ENCODE peak calls at places on chromosome 19, in eight cellular contexts. One of them, this sample, is unnamed.

GRCh38 chr19:45632468-45633196 is 6.6 kb downstream of the EML2 start:
- DNase-seq in fibroblast of mammary gland: peak; percentile 84
- DNase-seq in activated T-cell treated with anti-CD3 and anti-CD28 coated beads for 1 hour: no peak
- DNase-seq in A172: peak; percentile 81
- DNase-seq in mammary epithelial cell: peak; percentile 98
- DNase-seq in GM23248: peak; percentile 95
- DNase-seq in aorta: peak; percentile 91
- DNase-seq in T-cell: no peak
- DNase-seq in this sample: peak; percentile 97

GRCh38 chr19:29679598-29680210 is 14.4 kb downstream of the PLEKHF1 start:
- DNase-seq in activated T-cell treated with anti-CD3 and anti-CD28 coated beads for 1 hour: no peak
- DNase-seq in A172: no peak
- DNase-seq in mammary epithelial cell: no peak
- DNase-seq in T-cell: no peak
- DNase-seq in GM23248: no peak
- DNase-seq in fibroblast of mammary gland: no peak
- DNase-seq in aorta: peak; percentile 28
- DNase-seq in this sample: no peak

GRCh38 chr19:56317749-56318148 is 3.1 kb upstream of the ZSCAN5A start:
- DNase-seq in mammary epithelial cell: peak; percentile 6
- DNase-seq in fibroblast of mammary gland: no peak
- DNase-seq in activated T-cell treated with anti-CD3 and anti-CD28 coated beads for 1 hour: no peak
- DNase-seq in A172: no peak
- DNase-seq in aorta: no peak
- DNase-seq in GM23248: no peak
- DNase-seq in T-cell: no peak
- DNase-seq in this sample: no peak

GRCh38 chr19:7287716-7288115 is 6.5 kb downstream of the INSR start:
- DNase-seq in A172: no peak
- DNase-seq in mammary epithelial cell: no peak
- DNase-seq in GM23248: no peak
- DNase-seq in activated T-cell treated with anti-CD3 and anti-CD28 coated beads for 1 hour: no peak
- DNase-seq in aorta: no peak
- DNase-seq in T-cell: no peak
- DNase-seq in fibroblast of mammary gland: no peak
- DNase-seq in this sample: no peak

GRCh38 chr19:8910775-8911414 is 78.7 kb downstream of the MBD3L1 start:
- DNase-seq in mammary epithelial cell: no peak
- DNase-seq in activated T-cell treated with anti-CD3 and anti-CD28 coated beads for 1 hour: no peak
- DNase-seq in fibroblast of mammary gland: no peak
- DNase-seq in A172: no peak
- DNase-seq in GM23248: no peak
- DNase-seq in T-cell: no peak
- DNase-seq in aorta: no peak
- DNase-seq in this sample: no peak

GRCh38 chr19:6668696-6669095 is 1.3 kb downstream of the TNFSF14 start:
- DNase-seq in fibroblast of mammary gland: no peak
- DNase-seq in activated T-cell treated with anti-CD3 and anti-CD28 coated beads for 1 hour: no peak
- DNase-seq in A172: no peak
- DNase-seq in aorta: no peak
- DNase-seq in T-cell: no peak
- DNase-seq in mammary epithelial cell: no peak
- DNase-seq in GM23248: no peak
- DNase-seq in this sample: no peak

GRCh38 chr19:14146789-14147216 is 10.4 kb upstream of the ASF1B start:
- DNase-seq in fibroblast of mammary gland: peak; percentile 80
- DNase-seq in A172: no peak
- DNase-seq in mammary epithelial cell: peak; percentile 75
- DNase-seq in aorta: no peak
- DNase-seq in T-cell: no peak
- DNase-seq in activated T-cell treated with anti-CD3 and anti-CD28 coated beads for 1 hour: no peak
- DNase-seq in GM23248: peak; percentile 96
- DNase-seq in this sample: peak; percentile 70

GRCh38 chr19:34317311-34317927 is 47.6 kb upstream of the GPI start:
- DNase-seq in T-cell: peak; percentile 12
- DNase-seq in fibroblast of mammary gland: peak; percentile 41
- DNase-seq in activated T-cell treated with anti-CD3 and anti-CD28 coated beads for 1 hour: no peak
- DNase-seq in aorta: no peak
- DNase-seq in GM23248: peak; percentile 47
- DNase-seq in A172: peak; percentile 38
- DNase-seq in mammary epithelial cell: peak; percentile 13
- DNase-seq in this sample: peak; percentile 56

GRCh38 chr19:5130371-5131030 is 161.6 kb downstream of the KDM4B start:
- DNase-seq in mammary epithelial cell: no peak
- DNase-seq in aorta: no peak
- DNase-seq in activated T-cell treated with anti-CD3 and anti-CD28 coated beads for 1 hour: peak; percentile 25
- DNase-seq in T-cell: peak; percentile 64
- DNase-seq in fibroblast of mammary gland: no peak
- DNase-seq in A172: no peak
- DNase-seq in GM23248: no peak
- DNase-seq in this sample: no peak

GRCh38 chr19:45526143-45526542 is 18.9 kb downstream of the VASP start:
- DNase-seq in aorta: no peak
- DNase-seq in T-cell: no peak
- DNase-seq in fibroblast of mammary gland: peak; percentile 66
- DNase-seq in activated T-cell treated with anti-CD3 and anti-CD28 coated beads for 1 hour: no peak
- DNase-seq in A172: peak; percentile 61
- DNase-seq in GM23248: peak; percentile 67
- DNase-seq in mammary epithelial cell: peak; percentile 55
- DNase-seq in this sample: peak; percentile 70

GRCh38 chr19:41646589-41647204 is 19.8 kb upstream of the CEACAM4 start:
- DNase-seq in T-cell: peak; percentile 36
- DNase-seq in aorta: no peak
- DNase-seq in activated T-cell treated with anti-CD3 and anti-CD28 coated beads for 1 hour: peak; percentile 35
- DNase-seq in mammary epithelial cell: no peak
- DNase-seq in fibroblast of mammary gland: peak; percentile 16
- DNase-seq in A172: no peak
- DNase-seq in GM23248: peak; percentile 41
- DNase-seq in this sample: no peak

GRCh38 chr19:11984986-11985385 is 20.1 kb downstream of the ZNF763 start:
- DNase-seq in mammary epithelial cell: no peak
- DNase-seq in aorta: no peak
- DNase-seq in fibroblast of mammary gland: no peak
- DNase-seq in A172: no peak
- DNase-seq in T-cell: no peak
- DNase-seq in activated T-cell treated with anti-CD3 and anti-CD28 coated beads for 1 hour: no peak
- DNase-seq in GM23248: no peak
- DNase-seq in this sample: no peak

GRCh38 chr19:50449236-50449899 is 16.7 kb downstream of the MYBPC2 start:
- DNase-seq in mammary epithelial cell: no peak
- DNase-seq in aorta: no peak
- DNase-seq in T-cell: no peak
- DNase-seq in GM23248: no peak
- DNase-seq in A172: peak; percentile 95
- DNase-seq in activated T-cell treated with anti-CD3 and anti-CD28 coated beads for 1 hour: no peak
- DNase-seq in fibroblast of mammary gland: peak; percentile 9
- DNase-seq in this sample: no peak

GRCh38 chr19:28333909-28334308 is 879.0 kb downstream of the UQCRFS1 start:
- DNase-seq in mammary epithelial cell: no peak
- DNase-seq in T-cell: no peak
- DNase-seq in GM23248: no peak
- DNase-seq in fibroblast of mammary gland: no peak
- DNase-seq in activated T-cell treated with anti-CD3 and anti-CD28 coated beads for 1 hour: no peak
- DNase-seq in A172: no peak
- DNase-seq in aorta: no peak
- DNase-seq in this sample: no peak

GRCh38 chr19:3983542-3983914 is 1.7 kb downstream of the EEF2 start:
- DNase-seq in aorta: peak; percentile 28
- DNase-seq in activated T-cell treated with anti-CD3 and anti-CD28 coated beads for 1 hour: no peak
- DNase-seq in GM23248: no peak
- DNase-seq in A172: no peak
- DNase-seq in mammary epithelial cell: no peak
- DNase-seq in fibroblast of mammary gland: no peak
- DNase-seq in T-cell: no peak
- DNase-seq in this sample: no peak

GRCh38 chr19:16702123-16702522 is 17.5 kb upstream of the NWD1 start:
- DNase-seq in A172: peak; percentile 16
- DNase-seq in GM23248: peak; percentile 89
- DNase-seq in mammary epithelial cell: peak; percentile 99
- DNase-seq in activated T-cell treated with anti-CD3 and anti-CD28 coated beads for 1 hour: no peak
- DNase-seq in aorta: no peak
- DNase-seq in fibroblast of mammary gland: peak; percentile 77
- DNase-seq in T-cell: no peak
- DNase-seq in this sample: no peak

GRCh38 chr19:49837425-49837824 is 13.5 kb upstream of the PTOV1 start:
- DNase-seq in activated T-cell treated with anti-CD3 and anti-CD28 coated beads for 1 hour: no peak
- DNase-seq in T-cell: no peak
- DNase-seq in fibroblast of mammary gland: no peak
- DNase-seq in A172: no peak
- DNase-seq in aorta: no peak
- DNase-seq in GM23248: no peak
- DNase-seq in mammary epithelial cell: no peak
- DNase-seq in this sample: no peak

GRCh38 chr19:34232566-34233481 is 21.5 kb upstream of the GARRE1 start:
- DNase-seq in mammary epithelial cell: peak; percentile 96
- DNase-seq in fibroblast of mammary gland: peak; percentile 92
- DNase-seq in A172: peak; percentile 89
- DNase-seq in GM23248: peak; percentile 96
- DNase-seq in aorta: peak; percentile 82
- DNase-seq in activated T-cell treated with anti-CD3 and anti-CD28 coated beads for 1 hour: no peak
- DNase-seq in T-cell: no peak
- DNase-seq in this sample: peak; percentile 57

GRCh38 chr19:47239610-47240296 is 8.8 kb upstream of the BBC3 start:
- DNase-seq in A172: no peak
- DNase-seq in fibroblast of mammary gland: no peak
- DNase-seq in GM23248: peak; percentile 60
- DNase-seq in mammary epithelial cell: peak; percentile 25
- DNase-seq in activated T-cell treated with anti-CD3 and anti-CD28 coated beads for 1 hour: peak; percentile 46
- DNase-seq in T-cell: peak; percentile 59
- DNase-seq in aorta: peak; percentile 83
- DNase-seq in this sample: peak; percentile 93

GRCh38 chr19:53917356-53917755 is 8.3 kb downstream of the CACNG7 start:
- DNase-seq in T-cell: no peak
- DNase-seq in mammary epithelial cell: no peak
- DNase-seq in activated T-cell treated with anti-CD3 and anti-CD28 coated beads for 1 hour: no peak
- DNase-seq in GM23248: no peak
- DNase-seq in aorta: no peak
- DNase-seq in A172: no peak
- DNase-seq in fibroblast of mammary gland: no peak
- DNase-seq in this sample: no peak

GRCh38 chr19:56748443-56748842 is 76.9 kb upstream of the ZNF835 start:
- DNase-seq in T-cell: no peak
- DNase-seq in activated T-cell treated with anti-CD3 and anti-CD28 coated beads for 1 hour: no peak
- DNase-seq in GM23248: peak; percentile 36
- DNase-seq in fibroblast of mammary gland: peak; percentile 26
- DNase-seq in aorta: no peak
- DNase-seq in A172: no peak
- DNase-seq in mammary epithelial cell: no peak
- DNase-seq in this sample: no peak

GRCh38 chr19:35596366-35596999 is 10.5 kb downstream of the PMIS2 start:
- DNase-seq in mammary epithelial cell: no peak
- DNase-seq in fibroblast of mammary gland: peak; percentile 27
- DNase-seq in T-cell: no peak
- DNase-seq in A172: peak; percentile 53
- DNase-seq in activated T-cell treated with anti-CD3 and anti-CD28 coated beads for 1 hour: no peak
- DNase-seq in aorta: no peak
- DNase-seq in GM23248: no peak
- DNase-seq in this sample: peak; percentile 18

GRCh38 chr19:13366529-13367143 is 139.6 kb downstream of the CACNA1A start:
- DNase-seq in GM23248: peak; percentile 48
- DNase-seq in mammary epithelial cell: peak; percentile 5
- DNase-seq in fibroblast of mammary gland: peak; percentile 52
- DNase-seq in activated T-cell treated with anti-CD3 and anti-CD28 coated beads for 1 hour: no peak
- DNase-seq in aorta: no peak
- DNase-seq in A172: peak; percentile 51
- DNase-seq in T-cell: no peak
- DNase-seq in this sample: no peak

GRCh38 chr19:18847516-18848463 is 16.0 kb downstream of the UPF1 start:
- DNase-seq in aorta: peak; percentile 70
- DNase-seq in T-cell: no peak
- DNase-seq in activated T-cell treated with anti-CD3 and anti-CD28 coated beads for 1 hour: no peak
- DNase-seq in A172: no peak
- DNase-seq in GM23248: peak; percentile 94
- DNase-seq in fibroblast of mammary gland: peak; percentile 93
- DNase-seq in mammary epithelial cell: no peak
- DNase-seq in this sample: no peak

GRCh38 chr19:54189020-54189667 is at the start of gene MBOAT7:
- DNase-seq in fibroblast of mammary gland: no peak
- DNase-seq in activated T-cell treated with anti-CD3 and anti-CD28 coated beads for 1 hour: no peak
- DNase-seq in A172: no peak
- DNase-seq in mammary epithelial cell: no peak
- DNase-seq in aorta: no peak
- DNase-seq in T-cell: no peak
- DNase-seq in GM23248: no peak
- DNase-seq in this sample: no peak

GRCh38 chr19:16001481-16002312 is 52.9 kb downstream of the OR10H4 start:
- DNase-seq in activated T-cell treated with anti-CD3 and anti-CD28 coated beads for 1 hour: no peak
- DNase-seq in aorta: no peak
- DNase-seq in fibroblast of mammary gland: peak; percentile 72
- DNase-seq in mammary epithelial cell: peak; percentile 45
- DNase-seq in GM23248: peak; percentile 71
- DNase-seq in T-cell: peak; percentile 16
- DNase-seq in A172: peak; percentile 15
- DNase-seq in this sample: no peak

GRCh38 chr19:34493038-34493648 is 11.6 kb downstream of the WTIP start:
- DNase-seq in fibroblast of mammary gland: no peak
- DNase-seq in activated T-cell treated with anti-CD3 and anti-CD28 coated beads for 1 hour: no peak
- DNase-seq in GM23248: no peak
- DNase-seq in aorta: no peak
- DNase-seq in T-cell: no peak
- DNase-seq in mammary epithelial cell: no peak
- DNase-seq in A172: no peak
- DNase-seq in this sample: no peak

GRCh38 chr19:19547674-19548345 is 9.7 kb downstream of the CILP2 start:
- DNase-seq in fibroblast of mammary gland: no peak
- DNase-seq in T-cell: no peak
- DNase-seq in A172: no peak
- DNase-seq in mammary epithelial cell: no peak
- DNase-seq in aorta: no peak
- DNase-seq in activated T-cell treated with anti-CD3 and anti-CD28 coated beads for 1 hour: no peak
- DNase-seq in GM23248: no peak
- DNase-seq in this sample: no peak

GRCh38 chr19:43639507-43640423 is at the start of gene CADM4:
- DNase-seq in A172: no peak
- DNase-seq in GM23248: peak; percentile 17
- DNase-seq in fibroblast of mammary gland: no peak
- DNase-seq in T-cell: peak; percentile 44
- DNase-seq in activated T-cell treated with anti-CD3 and anti-CD28 coated beads for 1 hour: peak; percentile 36
- DNase-seq in aorta: no peak
- DNase-seq in mammary epithelial cell: no peak
- DNase-seq in this sample: no peak

GRCh38 chr19:10767726-10768125 is 49.8 kb downstream of the DNM2 start:
- DNase-seq in mammary epithelial cell: no peak
- DNase-seq in fibroblast of mammary gland: no peak
- DNase-seq in activated T-cell treated with anti-CD3 and anti-CD28 coated beads for 1 hour: no peak
- DNase-seq in T-cell: no peak
- DNase-seq in A172: no peak
- DNase-seq in aorta: no peak
- DNase-seq in GM23248: no peak
- DNase-seq in this sample: no peak

GRCh38 chr19:12838182-12838890 is at the start of gene MAST1:
- DNase-seq in fibroblast of mammary gland: no peak
- DNase-seq in mammary epithelial cell: no peak
- DNase-seq in aorta: no peak
- DNase-seq in GM23248: peak; percentile 68
- DNase-seq in A172: no peak
- DNase-seq in activated T-cell treated with anti-CD3 and anti-CD28 coated beads for 1 hour: no peak
- DNase-seq in T-cell: peak; percentile 44
- DNase-seq in this sample: no peak